ENCODE peak calls at places on chromosomes 7 and 10, in five cellular contexts. P is heart left ventricle, W is ovary, G is fibroblast of lung, C is thyroid gland. Y is an unnamed sample. For H3K4me1, the result is how much of the 10 kb centered on the place peaks cover.

GRCh38 chr10:73209705-73210104 is 37.4 kb downstream of the DNAJC9 start:
- DNase-seq in P (no peak), W (no peak), G (peak), C (no peak), Y (no peak)

GRCh38 chr7:78261739-78262138 is 463.2 kb downstream of the PHTF2 start:
- DNase-seq in P (no peak), W (no peak), G (no peak), C (no peak), Y (no peak)

GRCh38 chr7:46058424-46058823 is 137.4 kb upstream of the IGFBP3 start:
- DNase-seq in P (no peak), W (no peak), G (peak), C (no peak), Y (no peak)

GRCh38 chr10:112532053-112532658 is 85.1 kb downstream of the VTI1A start:
- DNase-seq in P (no peak), W (no peak), G (peak), C (no peak), Y (no peak)

GRCh38 chr7:99418260-99418659 is 9.5 kb downstream of the BUD31 start:
- DNase-seq in P (no peak), W (no peak), G (no peak), C (no peak), Y (no peak)

GRCh38 chr7:4851459-4852422 is 10.1 kb downstream of the PAPOLB start:
- DNase-seq in P (no peak), W (no peak), G (no peak), C (no peak), Y (no peak)

GRCh38 chr7:857661-858060 is 18.7 kb upstream of the GET4 start:
- DNase-seq in P (no peak), W (no peak), G (peak), C (no peak), Y (no peak)

GRCh38 chr10:95792874-95793285 is 36.9 kb downstream of the ENTPD1 start:
- DNase-seq in P (peak), W (no peak), G (peak), C (peak), Y (no peak)

GRCh38 chr10:71757450-71757918 is 15.8 kb downstream of the VSIR start:
- DNase-seq in P (no peak), W (no peak), G (no peak), C (no peak), Y (no peak)

GRCh38 chr10:70537398-70538194 is 59.0 kb downstream of the PALD1 start:
- DNase-seq in P (no peak), W (no peak), G (no peak), C (peak), Y (peak)

GRCh38 chr10:22684707-22685106 is 29.7 kb downstream of the PIP4K2A start:
- DNase-seq in P (no peak), W (no peak), G (peak), C (no peak), Y (no peak)

GRCh38 chr10:33414841-33415240 is 80.4 kb upstream of the NRP1 start:
- DNase-seq in P (no peak), W (no peak), G (no peak), C (no peak), Y (no peak)

GRCh38 chr7:1694981-1695511 is 25.0 kb downstream of the ELFN1 start:
- DNase-seq in P (peak), W (peak), G (no peak), C (no peak), Y (peak)

GRCh38 chr7:106069471-106070200 is 42.5 kb downstream of the SYPL1 start:
- DNase-seq in P (no peak), W (no peak), G (no peak), C (peak), Y (no peak)

GRCh38 chr7:131336956-131337355 is 9.3 kb downstream of the MKLN1 start:
- DNase-seq in P (no peak), W (no peak), G (peak), C (no peak), Y (no peak)

GRCh38 chr7:98038731-98039130 is 48.7 kb upstream of the OCM2 start:
- DNase-seq in P (no peak), W (no peak), G (no peak), C (no peak), Y (peak)

GRCh38 chr7:73703985-73704639 is 15.4 kb downstream of the STX1A start:
- DNase-seq in P (peak), W (peak), G (peak), C (no peak), Y (peak)

GRCh38 chr7:112199035-112199655 is 7.1 kb downstream of the DOCK4 start:
- DNase-seq in P (no peak), W (no peak), G (peak), C (no peak), Y (no peak)

GRCh38 chr10:93075369-93076221 is 1.9 kb downstream of the CYP26A1 start:
- DNase-seq in P (no peak), W (no peak), G (no peak), C (no peak), Y (no peak)

GRCh38 chr10:93073539-93074136 is at the start of gene CYP26A1:
- DNase-seq in P (no peak), W (no peak), G (no peak), C (no peak), Y (no peak)

GRCh38 chr10:93074597-93075368 is 1.1 kb downstream of the CYP26A1 start:
- DNase-seq in P (no peak), W (no peak), G (no peak), C (no peak), Y (no peak)

GRCh38 chr10:93072713-93073538 is 767 bp upstream of the CYP26A1 start:
- DNase-seq in P (no peak), W (no peak), G (no peak), C (no peak), Y (no peak)

GRCh38 chr10:93074137-93074596 is 474 bp downstream of the CYP26A1 start:
- DNase-seq in P (no peak), W (no peak), G (no peak), C (no peak), Y (no peak)
- TF ChIP-seq CTCF in P (no peak), W (no peak), G (no peak), C (no peak), Y (no peak)

GRCh38 chr10:126902157-126902556 is 3.1 kb upstream of the DOCK1 start:
- DNase-seq in P (no peak), W (no peak), G (peak), C (no peak), Y (no peak)
- H3K4me1 ChIP-seq in P (under half), W (under half), G (under half), C (under half), Y (under half)

GRCh38 chr7:55590517-55591281 is 18.4 kb upstream of the VOPP1 start:
- DNase-seq in P (no peak), W (no peak), G (no peak), C (no peak), Y (no peak)

GRCh38 chr7:55589905-55590304 is 17.6 kb upstream of the VOPP1 start:
- DNase-seq in P (no peak), W (no peak), G (no peak), C (no peak), Y (no peak)

GRCh38 chr7:55588379-55588699 is 16.0 kb upstream of the VOPP1 start:
- DNase-seq in P (no peak), W (no peak), G (no peak), C (no peak), Y (no peak)

GRCh38 chr7:55588976-55589604 is 16.8 kb upstream of the VOPP1 start:
- DNase-seq in P (no peak), W (no peak), G (no peak), C (no peak), Y (no peak)

DNA sequence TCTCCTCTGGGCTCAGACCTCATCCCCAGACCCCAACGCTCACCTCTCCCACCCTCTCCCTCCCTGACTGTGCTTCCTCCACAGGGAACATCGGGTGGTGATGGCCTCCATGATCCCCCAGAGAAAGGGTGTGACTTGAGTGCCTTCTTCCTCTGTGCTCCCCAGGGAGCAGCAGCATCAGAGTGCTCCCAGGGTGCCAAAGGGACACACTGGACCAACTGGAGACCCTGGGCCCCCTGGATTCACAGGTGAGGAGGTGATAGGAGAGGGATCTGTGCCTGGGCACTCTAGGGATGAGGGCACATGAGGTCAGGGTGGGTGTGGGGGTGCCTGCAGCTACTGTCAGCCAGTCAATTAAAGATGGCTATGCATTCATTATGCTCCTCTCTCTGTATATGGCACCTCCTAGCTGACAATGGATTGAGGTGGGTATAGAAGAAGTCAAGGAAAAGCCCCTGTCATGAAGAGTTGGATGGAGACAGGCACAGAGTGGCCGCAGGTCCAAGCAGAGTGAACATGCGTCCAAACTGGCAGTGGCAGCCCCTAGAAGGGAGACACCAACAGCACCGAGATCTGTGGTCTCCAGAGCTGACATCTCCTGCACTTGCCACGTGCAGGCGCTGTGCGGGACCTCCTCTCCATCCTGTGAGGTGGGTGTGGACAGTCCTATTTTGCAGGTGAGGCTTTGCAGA is 15.5 kb upstream of the VOPP1 start:
- DNase-seq in P (no peak), W (no peak), G (no peak), C (no peak), Y (no peak)
- H3K27ac ChIP-seq in P (no peak), W (no peak), G (no peak), C (no peak), Y (no peak)

GRCh38 chr7:36366649-36367560 is 22.8 kb upstream of the ANLN start:
- DNase-seq in P (peak), W (peak), G (peak), C (peak), Y (peak)
- TF ChIP-seq CTCF in P (peak), W (peak), G (peak), C (peak), Y (peak)

GRCh38 chr10:58776613-58777318 is 264.1 kb downstream of the BICC1 start:
- DNase-seq in P (no peak), W (no peak), G (no peak), C (no peak), Y (no peak)
- H3K4me1 ChIP-seq in P (under half), W (under half), G (under half), C (under half), Y (under half)

GRCh38 chr7:117757440-117757839 is 115.8 kb downstream of the CTTNBP2 start:
- DNase-seq in P (no peak), W (no peak), G (no peak), C (no peak), Y (no peak)
- H3K27ac ChIP-seq in P (no peak), W (no peak), G (no peak), C (no peak), Y (no peak)

DNA sequence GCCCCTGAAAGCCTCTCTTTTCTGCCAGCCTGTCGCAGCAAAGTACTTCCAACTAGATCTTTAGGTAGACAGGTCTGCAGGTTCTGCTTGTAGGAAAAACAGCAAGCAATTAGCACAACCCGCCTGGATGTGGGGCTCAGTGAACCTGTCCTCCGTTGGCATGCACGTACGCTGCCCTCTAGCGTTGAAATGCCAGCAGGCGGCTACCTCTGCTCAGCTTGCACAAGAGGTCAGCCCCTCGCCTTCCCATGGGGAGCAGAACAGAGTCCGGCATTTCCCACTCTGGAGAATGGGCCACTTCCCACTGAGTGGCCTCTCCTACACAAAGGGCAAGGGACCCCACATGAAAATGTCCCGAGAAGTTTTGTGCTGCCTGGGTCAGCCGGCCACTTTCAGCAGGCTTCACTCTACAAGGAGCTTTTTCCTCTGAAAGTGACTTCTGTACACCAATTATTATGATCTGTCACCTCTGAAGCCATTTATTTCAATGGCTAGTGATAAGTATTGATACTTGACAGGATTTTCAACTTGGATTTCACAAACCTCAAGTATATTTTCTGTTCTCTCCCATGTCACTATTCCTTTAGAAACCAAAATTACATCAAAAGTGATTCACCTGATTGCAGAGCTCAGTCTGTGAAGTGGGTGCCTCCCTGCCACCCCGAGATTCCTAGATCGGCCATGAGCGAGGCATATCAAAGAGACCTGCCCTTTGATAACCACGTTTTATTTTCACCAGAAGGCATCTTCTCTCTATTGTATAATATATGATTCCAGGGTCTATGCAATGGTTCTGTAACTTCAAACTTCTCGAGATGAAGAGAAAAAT is 56.7 kb downstream of the JCAD start:
- DNase-seq in P (peak), W (peak), G (peak), C (peak), Y (peak)
- TF ChIP-seq CTCF in P (peak), W (peak), G (peak), C (peak), Y (peak)

DNA sequence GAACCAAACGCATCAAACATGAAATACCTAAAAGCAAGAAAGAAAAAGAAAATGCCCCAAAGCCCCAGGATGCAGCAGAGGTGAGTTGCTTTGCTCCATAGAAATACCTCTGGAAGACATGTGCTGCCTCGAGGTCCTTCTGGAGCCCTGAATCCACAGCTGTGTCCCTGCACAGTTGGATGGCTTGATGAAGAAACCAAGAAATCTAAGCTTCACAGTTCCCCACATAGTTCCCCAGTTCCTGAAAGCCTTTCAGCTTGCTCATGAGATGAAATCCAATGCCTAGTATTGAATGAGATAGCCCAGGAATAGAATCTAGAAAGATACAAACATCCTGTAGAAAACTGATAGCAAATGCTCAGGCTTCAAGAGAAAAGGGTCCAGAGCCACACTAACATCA is 182.8 kb downstream of the RTKN2 start:
- DNase-seq in P (no peak), W (no peak), G (no peak), C (no peak), Y (no peak)
- H3K4me1 ChIP-seq in P (under half), W (under half), G (under half), C (under half), Y (under half)

Y was measured in testis.